ENCODE peak calls at places on chromosomes 12 and 14, in nine cellular contexts. K is fibroblast of lung; J is psoas muscle; R is Peyer's patch; I is kidney; Y is neural progenitor cell; D is mammary epithelial cell; Q is thoracic aorta; H is effector memory CD4-positive, alpha-beta T cell. O is an unnamed sample.

GRCh38 chr12:3732901-3733300 is 20.0 kb downstream of the CRACR2A start:
- DNase-seq in K (no peak), J (no peak), R (no peak), I (no peak), Y (no peak), D (no peak), Q (no peak), H (no peak), O (no peak)

GRCh38 chr14:94582851-94583250 is 1.6 kb downstream of the SERPINA5 start:
- DNase-seq in K (no peak), J (no peak), R (no peak), I (no peak), Y (no peak), D (no peak), Q (no peak), H (no peak), O (no peak)

GRCh38 chr12:89461649-89462612 is 62.7 kb downstream of the GALNT4 start:
- DNase-seq in K (peak; percentile 88), J (no peak), R (no peak), I (no peak), Y (peak; percentile 64), D (peak; percentile 71), Q (no peak), H (no peak), O (no peak)

GRCh38 chr14:69069020-69069421 is 83.9 kb downstream of the DCAF5 start:
- DNase-seq in K (peak; percentile 82), J (no peak), R (no peak), I (no peak), Y (no peak), D (no peak), Q (no peak), H (no peak), O (no peak)

GRCh38 chr14:69046468-69046867 is 67.4 kb upstream of the ACTN1 start:
- DNase-seq in K (peak; percentile 42), J (no peak), R (no peak), I (no peak), Y (no peak), D (no peak), Q (no peak), H (no peak), O (no peak)

GRCh38 chr12:54421175-54421872 is 2.3 kb upstream of the ITGA5 start:
- DNase-seq in K (peak; percentile 89), J (peak; percentile 90), R (no peak), I (no peak), Y (no peak), D (no peak), Q (peak; percentile 80), H (no peak), O (peak; percentile 85)

GRCh38 chr12:93699271-93700141 is 22.3 kb downstream of the CRADD start:
- DNase-seq in K (peak; percentile 65), J (no peak), R (no peak), I (no peak), Y (no peak), D (peak; percentile 78), Q (no peak), H (no peak), O (no peak)

GRCh38 chr12:124428136-124428791 is 133.4 kb downstream of the RFLNA start:
- DNase-seq in K (peak; percentile 82), J (peak; percentile 82), R (no peak), I (no peak), Y (no peak), D (no peak), Q (no peak), H (no peak), O (peak; percentile 31)

GRCh38 chr12:57218030-57218853 is 1.6 kb downstream of the NXPH4 start:
- DNase-seq in K (peak; percentile 32), J (no peak), R (no peak), I (no peak), Y (no peak), D (no peak), Q (no peak), H (no peak), O (no peak)

DNA sequence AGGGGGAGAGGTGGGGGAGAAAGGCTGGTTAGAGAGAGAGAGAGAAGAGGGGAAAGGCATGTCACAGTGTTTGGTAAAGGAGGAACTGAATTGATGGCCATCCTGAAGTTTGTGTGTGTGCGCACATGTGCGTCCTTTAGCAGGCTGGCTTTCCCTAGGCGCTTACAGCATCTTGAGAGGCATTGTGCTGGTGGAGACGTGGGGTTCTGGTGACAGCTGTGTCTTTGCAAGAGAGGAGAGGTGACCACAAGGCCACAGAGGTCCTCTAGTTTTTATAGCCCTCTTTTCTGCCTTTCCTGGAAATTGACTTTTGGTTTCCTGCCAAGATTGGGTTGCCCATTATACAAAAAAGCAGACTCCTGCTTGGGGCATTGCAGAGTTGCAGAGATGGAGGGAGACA is 662.0 kb downstream of the VRK1 start:
- DNase-seq in K (no peak), J (no peak), R (no peak), I (no peak), Y (no peak), D (no peak), Q (no peak), H (no peak), O (no peak)
- H3K4me3 ChIP-seq in K (no peak overlapping the region), J (peak overlapping the region; percentile 42), R (peak overlapping the region; percentile 36), I (peak overlapping the region; percentile 66), Y (peak overlapping the region; percentile 42), D (no peak overlapping the region), Q (peak overlapping the region; percentile 60), H (peak overlapping the region; percentile 43), O (no peak overlapping the region)

DNA sequence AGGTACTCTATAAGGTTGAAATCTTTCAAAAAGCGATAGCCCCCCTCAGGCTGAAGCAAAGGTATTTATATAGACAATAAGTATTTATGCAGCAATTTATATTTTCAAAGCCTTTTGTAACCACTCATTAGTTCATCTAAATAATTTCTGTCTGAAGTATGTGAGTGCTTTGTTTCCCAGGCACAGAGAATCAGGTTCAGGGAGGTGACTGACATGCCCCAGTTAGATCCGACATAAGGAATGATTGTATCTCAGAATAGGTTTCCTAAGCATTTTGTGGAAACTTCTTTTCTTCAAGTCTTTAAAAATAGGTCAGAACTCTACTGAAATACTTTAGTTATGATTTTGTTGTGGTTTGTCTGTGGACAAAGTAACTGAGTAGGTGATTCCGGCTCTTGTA is 283.4 kb upstream of the G2E3 start:
- DNase-seq in K (no peak), J (no peak), R (no peak), I (no peak), Y (no peak), D (no peak), Q (no peak), H (no peak), O (no peak)
- H3K36me3 ChIP-seq in K (no peaks in the 10 kb centered on the region), J (no peaks in the 10 kb centered on the region), R (no peaks in the 10 kb centered on the region), I (no peaks in the 10 kb centered on the region), Y (no peaks in the 10 kb centered on the region), D (no peaks in the 10 kb centered on the region), Q (no peaks in the 10 kb centered on the region), H (no peaks in the 10 kb centered on the region), O (no peaks in the 10 kb centered on the region)

GRCh38 chr14:50791201-50791600 is 39.8 kb downstream of the NIN start:
- DNase-seq in K (no peak), J (no peak), R (no peak), I (no peak), Y (no peak), D (no peak), Q (no peak), H (no peak), O (no peak)

GRCh38 chr14:50792634-50793068 is 38.3 kb downstream of the NIN start:
- DNase-seq in K (no peak), J (peak; percentile 63), R (no peak), I (no peak), Y (no peak), D (no peak), Q (no peak), H (no peak), O (no peak)

GRCh38 chr14:50790568-50790967 is 40.4 kb downstream of the NIN start:
- DNase-seq in K (no peak), J (no peak), R (no peak), I (no peak), Y (no peak), D (no peak), Q (no peak), H (no peak), O (no peak)

GRCh38 chr14:50794063-50794645 is 36.8 kb downstream of the NIN start:
- DNase-seq in K (no peak), J (no peak), R (no peak), I (no peak), Y (no peak), D (no peak), Q (no peak), H (no peak), O (no peak)

DNA sequence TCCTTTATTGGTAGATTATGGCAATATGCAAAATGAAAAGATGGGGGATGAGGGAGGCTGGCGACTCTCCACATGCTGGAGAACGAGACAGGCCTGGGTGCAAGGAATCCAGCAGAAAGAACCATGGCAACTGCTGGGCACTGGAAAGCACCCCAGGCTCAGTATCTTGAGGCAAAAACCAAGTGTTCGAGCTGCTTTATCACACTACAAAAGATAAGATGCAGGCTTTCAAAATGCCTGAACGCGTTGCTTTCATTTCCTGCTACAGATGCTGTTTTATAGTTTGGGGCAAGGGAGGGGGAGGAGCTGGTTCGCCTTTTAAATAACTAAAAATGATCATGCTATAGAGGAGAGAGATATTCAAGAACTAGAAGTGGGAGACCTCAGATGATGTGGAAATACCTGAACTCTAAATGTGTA is 38.9 kb downstream of the NIN start:
- DNase-seq in K (no peak), J (no peak), R (peak; percentile 42), I (no peak), Y (no peak), D (no peak), Q (no peak), H (no peak), O (no peak)
- H3K4me3 ChIP-seq in K (no peak overlapping the region), J (peak overlapping the region; percentile 66), R (no peak overlapping the region), I (no peak overlapping the region), Y (no peak overlapping the region), D (no peak overlapping the region), Q (no peak overlapping the region), H (peak overlapping the region; percentile 22), O (no peak overlapping the region)

GRCh38 chr12:80711866-80712265 is 4.4 kb downstream of the MYF6 start:
- DNase-seq in K (no peak), J (no peak), R (no peak), I (no peak), Y (no peak), D (no peak), Q (no peak), H (no peak), O (no peak)

GRCh38 chr12:80714055-80714454 is 2.7 kb upstream of the MYF5 start:
- DNase-seq in K (peak; percentile 31), J (peak; percentile 66), R (no peak), I (no peak), Y (peak; percentile 73), D (no peak), Q (no peak), H (no peak), O (peak; percentile 22)

GRCh38 chr12:80714846-80715245 is 1.9 kb upstream of the MYF5 start:
- DNase-seq in K (no peak), J (no peak), R (no peak), I (no peak), Y (no peak), D (no peak), Q (no peak), H (no peak), O (no peak)

GRCh38 chr12:80712866-80713265 is 3.8 kb upstream of the MYF5 start:
- DNase-seq in K (no peak), J (no peak), R (no peak), I (no peak), Y (no peak), D (no peak), Q (no peak), H (no peak), O (no peak)

DNA sequence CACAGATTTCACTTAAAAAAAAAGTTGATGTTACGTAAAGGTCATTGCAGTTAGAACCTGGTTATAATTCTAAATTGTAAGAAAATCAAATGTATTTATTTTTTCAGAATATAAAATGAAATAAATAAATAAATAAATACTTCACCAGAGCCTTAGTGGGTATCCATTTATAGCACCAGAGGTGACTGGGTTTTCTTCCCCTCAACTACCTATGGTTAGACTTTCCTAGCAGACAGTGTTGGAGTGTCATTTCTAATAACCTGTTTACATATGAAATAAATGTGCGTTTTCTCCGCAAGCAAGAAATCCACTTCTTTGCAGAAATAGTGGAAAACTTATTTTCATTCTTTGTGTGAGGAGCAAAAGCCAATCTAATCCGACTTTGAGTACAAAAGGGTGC is 3.3 kb upstream of the MYF5 start:
- DNase-seq in K (no peak), J (no peak), R (no peak), I (no peak), Y (no peak), D (no peak), Q (no peak), H (no peak), O (no peak)
- H3K36me3 ChIP-seq in K (no peaks in the 10 kb centered on the region), J (peaks cover 11% of the 10 kb centered on the region), R (no peaks in the 10 kb centered on the region), I (no peaks in the 10 kb centered on the region), Y (no peaks in the 10 kb centered on the region), D (no peaks in the 10 kb centered on the region), Q (no peaks in the 10 kb centered on the region), H (no peaks in the 10 kb centered on the region), O (no peaks in the 10 kb centered on the region)

O was measured in MG63.